ENCODE peak calls at places on chromosomes 3 and 15, in four cellular contexts. One of them, this sample, is unnamed.

GRCh38 chr3:177811111-177811510 is 613.8 kb upstream of the TBL1XR1 start:
- DNase-seq in left lung: no peak
- DNase-seq in psoas muscle: no peak
- DNase-seq in mucosa of descending colon: no peak
- DNase-seq in this sample: no peak

GRCh38 chr3:104805508-104805907 is 561.2 kb upstream of the ALCAM start:
- DNase-seq in psoas muscle: no peak
- DNase-seq in mucosa of descending colon: no peak
- DNase-seq in left lung: no peak
- DNase-seq in this sample: no peak

GRCh38 chr3:129855454-129856419 is 37.8 kb downstream of the TMCC1 start:
- DNase-seq in left lung: no peak
- DNase-seq in psoas muscle: no peak
- DNase-seq in mucosa of descending colon: no peak
- DNase-seq in this sample: peak

GRCh38 chr15:99435138-99435695 is 130.6 kb upstream of the MEF2A start:
- DNase-seq in left lung: peak
- DNase-seq in psoas muscle: no peak
- DNase-seq in mucosa of descending colon: peak
- DNase-seq in this sample: no peak

GRCh38 chr15:49492834-49493233 is 69.8 kb downstream of the FGF7 start:
- DNase-seq in psoas muscle: no peak
- DNase-seq in left lung: no peak
- DNase-seq in mucosa of descending colon: no peak
- DNase-seq in this sample: peak

GRCh38 chr3:191414732-191415131 is 46.2 kb upstream of the PYDC2 start:
- DNase-seq in mucosa of descending colon: no peak
- DNase-seq in left lung: no peak
- DNase-seq in psoas muscle: no peak
- DNase-seq in this sample: no peak

GRCh38 chr15:62059108-62059817 is 984 bp downstream of the VPS13C start:
- DNase-seq in psoas muscle: no peak
- DNase-seq in mucosa of descending colon: no peak
- DNase-seq in left lung: no peak
- DNase-seq in this sample: no peak

GRCh38 chr15:58444658-58445332 is 13.0 kb downstream of the LIPC start:
- DNase-seq in mucosa of descending colon: no peak
- DNase-seq in left lung: no peak
- DNase-seq in psoas muscle: no peak
- DNase-seq in this sample: peak

GRCh38 chr3:143895805-143896204 is 47.5 kb upstream of the SLC9A9 start:
- DNase-seq in mucosa of descending colon: no peak
- DNase-seq in psoas muscle: no peak
- DNase-seq in left lung: no peak
- DNase-seq in this sample: peak

GRCh38 chr3:134328147-134328591 is 46.1 kb downstream of the AMOTL2 start:
- DNase-seq in left lung: peak
- DNase-seq in psoas muscle: peak
- DNase-seq in mucosa of descending colon: no peak
- DNase-seq in this sample: peak

GRCh38 chr3:117277816-117278215 is 568.2 kb downstream of the TUSC7 start:
- DNase-seq in left lung: no peak
- DNase-seq in mucosa of descending colon: no peak
- DNase-seq in psoas muscle: no peak
- DNase-seq in this sample: no peak

DNA sequence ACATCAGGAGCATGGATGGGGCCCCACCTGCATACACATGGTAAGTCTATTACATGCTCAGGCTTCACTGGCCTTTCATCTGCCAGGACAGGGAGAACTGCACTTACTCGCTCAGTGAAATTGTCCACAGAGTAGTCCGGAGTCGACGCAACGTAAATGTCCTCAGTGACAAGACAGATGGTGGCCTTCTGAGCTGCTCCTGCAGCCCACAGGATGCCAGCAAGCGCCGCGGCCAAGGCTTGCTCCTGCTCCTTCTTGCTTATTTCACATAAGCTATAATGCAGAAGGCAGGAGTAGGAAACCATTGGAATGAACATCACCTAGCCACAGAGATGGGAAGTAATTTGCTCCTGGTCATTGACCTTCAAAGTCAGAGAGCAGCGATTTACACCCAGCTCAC is 14.4 kb downstream of the MINDY4B start:
- DNase-seq in psoas muscle: no peak
- DNase-seq in mucosa of descending colon: no peak
- DNase-seq in left lung: no peak
- DNase-seq in this sample: no peak
- H3K4me3 ChIP-seq in psoas muscle: no peak
- H3K4me3 ChIP-seq in mucosa of descending colon: no peak
- H3K4me3 ChIP-seq in left lung: no peak
- H3K4me3 ChIP-seq in this sample: no peak

DNA sequence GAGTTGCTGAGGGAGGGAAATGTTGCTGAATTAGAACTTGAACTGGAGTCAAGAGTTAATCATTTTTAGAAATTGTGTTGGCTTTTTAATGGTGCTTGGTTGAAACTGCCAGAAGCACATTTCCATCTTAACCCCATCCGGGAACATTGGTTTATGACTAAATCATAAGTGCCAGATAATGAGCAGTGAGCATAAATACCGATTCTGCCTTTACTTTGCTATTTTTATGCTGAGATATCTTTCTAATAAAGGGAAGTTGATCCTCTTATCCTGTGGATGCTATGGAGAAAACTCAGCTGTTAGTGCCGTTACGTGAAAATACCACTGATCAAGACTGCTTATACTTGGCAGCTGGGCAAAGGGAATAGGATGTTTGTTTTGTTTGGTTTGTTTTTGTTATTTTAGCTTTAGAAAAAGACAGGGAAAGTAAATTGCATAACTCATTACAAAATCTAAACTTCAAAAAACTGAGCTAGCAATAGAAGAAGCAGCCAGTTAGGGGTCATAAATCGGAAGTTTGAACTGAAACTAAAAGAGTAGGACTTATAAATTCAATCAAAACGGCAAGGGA is 813.1 kb downstream of the NAALADL2 start:
- DNase-seq in psoas muscle: no peak
- DNase-seq in mucosa of descending colon: no peak
- DNase-seq in left lung: no peak
- DNase-seq in this sample: peak
- H3K4me3 ChIP-seq in psoas muscle: peak
- H3K4me3 ChIP-seq in mucosa of descending colon: no peak
- H3K4me3 ChIP-seq in left lung: no peak
- H3K4me3 ChIP-seq in this sample: peak

GRCh38 chr15:39691229-39691628 is 91.4 kb downstream of the FSIP1 start:
- DNase-seq in mucosa of descending colon: no peak
- DNase-seq in left lung: no peak
- DNase-seq in psoas muscle: peak
- DNase-seq in this sample: no peak
- H3K4me3 ChIP-seq in mucosa of descending colon: no peak
- H3K4me3 ChIP-seq in left lung: no peak
- H3K4me3 ChIP-seq in psoas muscle: no peak
- H3K4me3 ChIP-seq in this sample: no peak

GRCh38 chr3:16052964-16053363 is 121.5 kb upstream of the GALNT15 start:
- DNase-seq in psoas muscle: no peak
- DNase-seq in mucosa of descending colon: no peak
- DNase-seq in left lung: no peak
- DNase-seq in this sample: peak

GRCh38 chr3:16053794-16054193 is 120.7 kb upstream of the GALNT15 start:
- DNase-seq in psoas muscle: no peak
- DNase-seq in mucosa of descending colon: no peak
- DNase-seq in left lung: no peak
- DNase-seq in this sample: peak

GRCh38 chr3:16050641-16051467 is 123.6 kb upstream of the GALNT15 start:
- DNase-seq in left lung: no peak
- DNase-seq in psoas muscle: no peak
- DNase-seq in mucosa of descending colon: no peak
- DNase-seq in this sample: no peak

GRCh38 chr3:16048435-16049318 is 125.8 kb upstream of the GALNT15 start:
- DNase-seq in mucosa of descending colon: peak
- DNase-seq in left lung: no peak
- DNase-seq in psoas muscle: no peak
- DNase-seq in this sample: peak
- H3K4me3 ChIP-seq in mucosa of descending colon: no peak
- H3K4me3 ChIP-seq in left lung: no peak
- H3K4me3 ChIP-seq in psoas muscle: peak
- H3K4me3 ChIP-seq in this sample: no peak

GRCh38 chr15:31262901-31263671 is 63.5 kb upstream of the KLF13 start:
- DNase-seq in mucosa of descending colon: peak
- DNase-seq in left lung: peak
- DNase-seq in psoas muscle: no peak
- DNase-seq in this sample: peak
- H3K4me3 ChIP-seq in mucosa of descending colon: no peak
- H3K4me3 ChIP-seq in left lung: no peak
- H3K4me3 ChIP-seq in psoas muscle: no peak
- H3K4me3 ChIP-seq in this sample: no peak

DNA sequence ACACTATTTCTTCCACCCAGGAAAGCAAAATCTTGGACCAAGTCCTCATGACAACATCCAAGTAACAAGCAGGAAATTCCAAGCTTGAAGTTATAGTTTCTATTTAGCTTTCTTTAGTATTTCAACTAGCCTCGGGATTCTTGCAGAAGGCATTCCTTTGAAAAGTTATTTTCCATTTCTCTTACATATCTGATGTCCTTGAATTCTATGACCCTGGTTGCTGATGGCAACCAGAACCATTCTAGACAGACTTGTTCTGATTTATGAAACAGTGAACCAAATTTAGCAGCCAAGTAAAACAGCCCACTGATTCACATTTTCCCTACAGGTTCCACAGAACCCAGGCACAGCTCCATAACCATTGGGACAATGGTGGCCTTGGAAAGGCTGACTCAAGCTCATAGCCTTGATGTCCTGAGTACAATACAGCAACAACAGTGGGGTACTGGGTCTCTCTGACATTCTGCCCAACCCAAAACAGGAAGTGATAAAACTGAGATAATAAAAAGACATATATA is 26.4 kb downstream of the P3H2 start:
- DNase-seq in mucosa of descending colon: no peak
- DNase-seq in psoas muscle: no peak
- DNase-seq in left lung: no peak
- DNase-seq in this sample: peak
- H3K4me3 ChIP-seq in mucosa of descending colon: no peak
- H3K4me3 ChIP-seq in psoas muscle: no peak
- H3K4me3 ChIP-seq in left lung: no peak
- H3K4me3 ChIP-seq in this sample: no peak

GRCh38 chr3:30656624-30657141 is 50.3 kb downstream of the TGFBR2 start:
- DNase-seq in left lung: no peak
- DNase-seq in mucosa of descending colon: no peak
- DNase-seq in psoas muscle: no peak
- DNase-seq in this sample: no peak

GRCh38 chr3:30658328-30659052 is 52.1 kb downstream of the TGFBR2 start:
- DNase-seq in left lung: no peak
- DNase-seq in psoas muscle: no peak
- DNase-seq in mucosa of descending colon: peak
- DNase-seq in this sample: peak

GRCh38 chr3:30657914-30658313 is 51.5 kb downstream of the TGFBR2 start:
- DNase-seq in left lung: no peak
- DNase-seq in psoas muscle: no peak
- DNase-seq in mucosa of descending colon: no peak
- DNase-seq in this sample: peak

GRCh38 chr3:30654269-30654668 is 47.9 kb downstream of the TGFBR2 start:
- DNase-seq in mucosa of descending colon: no peak
- DNase-seq in left lung: no peak
- DNase-seq in psoas muscle: no peak
- DNase-seq in this sample: no peak

GRCh38 chr3:30655187-30655812 is 48.9 kb downstream of the TGFBR2 start:
- DNase-seq in psoas muscle: no peak
- DNase-seq in left lung: no peak
- DNase-seq in mucosa of descending colon: no peak
- DNase-seq in this sample: peak
- H3K4me3 ChIP-seq in psoas muscle: no peak
- H3K4me3 ChIP-seq in left lung: no peak
- H3K4me3 ChIP-seq in mucosa of descending colon: no peak
- H3K4me3 ChIP-seq in this sample: no peak

GRCh38 chr15:28100516-28101195 is 1.5 kb upstream of the OCA2 start:
- DNase-seq in psoas muscle: no peak
- DNase-seq in left lung: no peak
- DNase-seq in mucosa of descending colon: no peak
- DNase-seq in this sample: no peak

GRCh38 chr15:28099555-28100140 is 533 bp upstream of the OCA2 start:
- DNase-seq in left lung: no peak
- DNase-seq in mucosa of descending colon: no peak
- DNase-seq in psoas muscle: no peak
- DNase-seq in this sample: no peak

GRCh38 chr15:28097656-28098359 is 1.3 kb downstream of the OCA2 start:
- DNase-seq in psoas muscle: no peak
- DNase-seq in mucosa of descending colon: no peak
- DNase-seq in left lung: no peak
- DNase-seq in this sample: no peak

GRCh38 chr15:28098360-28098765 is 752 bp downstream of the OCA2 start:
- DNase-seq in left lung: no peak
- DNase-seq in mucosa of descending colon: no peak
- DNase-seq in psoas muscle: no peak
- DNase-seq in this sample: no peak

GRCh38 chr15:28098766-28099554 is at the start of gene OCA2:
- DNase-seq in psoas muscle: peak
- DNase-seq in left lung: peak
- DNase-seq in mucosa of descending colon: peak
- DNase-seq in this sample: no peak
- H3K4me3 ChIP-seq in psoas muscle: peak
- H3K4me3 ChIP-seq in left lung: no peak
- H3K4me3 ChIP-seq in mucosa of descending colon: no peak
- H3K4me3 ChIP-seq in this sample: no peak

This sample was measured in fibroblast of mammary gland.